ENCODE peak calls at places on chromosomes 7 and 10, in ten cellular contexts. D is iris pigment epithelial cell; I is HFFc6; F is NCI-H526; S is mesothelial cell of epicardium; N is OCI-LY7; E is effector CD4-positive, alpha-beta T cell; P is NCI-H1105; H is Ammon's horn; L is anterior cingulate cortex. Q is an unnamed sample.
A peak's percentile ranks its signal among the peaks of the same experiment; 100 is the strongest.

GRCh38 chr10:70234668-70235447 is 1.6 kb upstream of the PPA1 start:
- DNase-seq in D (peak; percentile 93), I (peak; percentile 70), F (no peak), S (no peak), N (no peak), E (no peak), P (no peak), H (no peak), L (no peak), Q (peak; percentile 38)

GRCh38 chr7:65892832-65893231 is 20.0 kb downstream of the VKORC1L1 start:
- DNase-seq in D (peak; percentile 53), I (no peak), F (no peak), S (no peak), N (no peak), E (no peak), P (no peak), H (no peak), L (no peak), Q (no peak)

GRCh38 chr10:43683451-43684197 is 34.9 kb upstream of the ZNF32 start:
- DNase-seq in D (peak; percentile 11), I (no peak), F (no peak), S (no peak), N (peak; percentile 39), E (no peak), P (no peak), H (no peak), L (no peak), Q (peak; percentile 49)

GRCh38 chr10:85646312-85646711 is 720.3 kb downstream of the GRID1 start:
- DNase-seq in D (peak; percentile 3), I (no peak), F (no peak), S (no peak), N (no peak), E (no peak), P (no peak), H (peak; percentile 60), L (no peak), Q (no peak)

GRCh38 chr7:156612930-156613329 is 27.6 kb upstream of the RNF32 start:
- DNase-seq in D (no peak), I (no peak), F (no peak), S (no peak), N (no peak), E (peak; percentile 34), P (no peak), H (no peak), L (no peak), Q (peak; percentile 30)

GRCh38 chr7:140025814-140026433 is 36.8 kb downstream of the PARP12 start:
- DNase-seq in D (no peak), I (no peak), F (no peak), S (no peak), N (no peak), E (no peak), P (no peak), H (no peak), L (no peak), Q (no peak)

GRCh38 chr10:131162211-131162610 is 149.3 kb downstream of the TCERG1L start:
- DNase-seq in D (no peak), I (no peak), F (no peak), S (no peak), N (no peak), E (no peak), P (no peak), H (no peak), L (no peak), Q (no peak)

GRCh38 chr10:129622736-129623135 is 155.7 kb downstream of the MGMT start:
- DNase-seq in D (peak; percentile 22), I (no peak), F (no peak), S (no peak), N (no peak), E (no peak), P (no peak), H (no peak), L (no peak), Q (no peak)

GRCh38 chr10:13834581-13835286 is 248.0 kb downstream of the PRPF18 start:
- DNase-seq in D (peak; percentile 63), I (peak; percentile 14), F (no peak), S (no peak), N (no peak), E (no peak), P (no peak), H (peak; percentile 58), L (no peak), Q (no peak)

GRCh38 chr7:64874114-64874513 is 29.0 kb upstream of the ZNF273 start:
- DNase-seq in D (no peak), I (no peak), F (no peak), S (no peak), N (no peak), E (no peak), P (no peak), H (no peak), L (no peak), Q (no peak)

GRCh38 chr7:83579740-83580139 is 69.2 kb downstream of the SEMA3E start:
- DNase-seq in D (peak; percentile 38), I (no peak), F (no peak), S (no peak), N (no peak), E (no peak), P (no peak), H (no peak), L (no peak), Q (no peak)

GRCh38 chr10:8150401-8150905 is 96.0 kb downstream of the GATA3 start:
- DNase-seq in D (peak; percentile 7), I (no peak), F (no peak), S (no peak), N (no peak), E (no peak), P (no peak), H (no peak), L (no peak), Q (no peak)

GRCh38 chr10:129808092-129808983 is 155.7 kb downstream of the EBF3 start:
- DNase-seq in D (no peak), I (no peak), F (no peak), S (no peak), N (no peak), E (no peak), P (no peak), H (no peak), L (no peak), Q (no peak)

GRCh38 chr7:153616808-153617207 is 435.4 kb upstream of the DPP6 start:
- DNase-seq in D (no peak), I (no peak), F (no peak), S (no peak), N (no peak), E (no peak), P (no peak), H (peak; percentile 8), L (no peak), Q (no peak)

GRCh38 chr7:98877146-98877545 is 1.2 kb upstream of the TRRAP start:
- DNase-seq in D (no peak), I (no peak), F (no peak), S (no peak), N (no peak), E (no peak), P (no peak), H (no peak), L (no peak), Q (no peak)